ENCODE peak calls at places on chromosomes 2 and 18, in five cellular contexts. K, M, E, J and P are unnamed samples.
A peak's percentile ranks its signal among the peaks of the same experiment; 100 is the strongest.

GRCh38 chr2:26606847-26607190 is 34.3 kb downstream of the CIB4 start:
- DNase-seq in K (no peak), M (no peak), E (no peak), J (no peak), P (no peak)

GRCh38 chr18:59873616-59874015 is 26.2 kb upstream of the PMAIP1 start:
- DNase-seq in K (no peak), M (no peak), E (no peak), J (no peak), P (no peak)

GRCh38 chr2:223549215-223549614 is 52.9 kb downstream of the SCG2 start:
- DNase-seq in K (no peak), M (no peak), E (no peak), J (no peak), P (no peak)

GRCh38 chr2:2825062-2825461 is 494.0 kb upstream of the MYT1L start:
- DNase-seq in K (no peak), M (no peak), E (no peak), J (no peak), P (no peak)

GRCh38 chr2:62112192-62112591 is 83.7 kb upstream of the B3GNT2 start:
- DNase-seq in K (no peak), M (no peak), E (no peak), J (no peak), P (no peak)

GRCh38 chr18:47931707-47932103 is 1.2 kb upstream of the SMAD2 start:
- DNase-seq in K (no peak), M (no peak), E (peak; percentile 19), J (peak; percentile 12), P (peak; percentile 31)

GRCh38 chr18:70491734-70492348 is 203.0 kb downstream of the SOCS6 start:
- DNase-seq in K (no peak), M (peak; percentile 14), E (peak; percentile 71), J (peak; percentile 9), P (peak; percentile 61)

GRCh38 chr18:60978338-60978737 is 354.9 kb upstream of the CDH20 start:
- DNase-seq in K (peak; percentile 89), M (no peak), E (no peak), J (no peak), P (no peak)

GRCh38 chr18:68797901-68798300 is at the start of gene CCDC102B:
- DNase-seq in K (no peak), M (no peak), E (no peak), J (no peak), P (no peak)

GRCh38 chr2:771538-771937 is 94.3 kb upstream of the TMEM18 start:
- DNase-seq in K (no peak), M (no peak), E (no peak), J (no peak), P (no peak)

GRCh38 chr2:188293601-188294482 is 2.2 kb downstream of the GULP1 start:
- DNase-seq in K (peak; percentile 85), M (no peak), E (no peak), J (no peak), P (peak; percentile 87)

GRCh38 chr2:3475771-3476170 is 43.6 kb downstream of the ADI1 start:
- DNase-seq in K (no peak), M (no peak), E (no peak), J (no peak), P (no peak)

GRCh38 chr2:172953970-172954852 is 121.4 kb upstream of the MAP3K20 start:
- DNase-seq in K (peak; percentile 9), M (no peak), E (no peak), J (no peak), P (no peak)

GRCh38 chr2:127599211-127599610 is 46.7 kb upstream of the GPR17 start:
- DNase-seq in K (no peak), M (no peak), E (no peak), J (no peak), P (no peak)

GRCh38 chr2:6644261-6644660 is 221.4 kb downstream of the CMPK2 start:
- DNase-seq in K (no peak), M (no peak), E (no peak), J (no peak), P (no peak)

GRCh38 chr2:121771976-121772742 is 16.7 kb downstream of the TSN start:
- DNase-seq in K (no peak), M (no peak), E (no peak), J (no peak), P (no peak)

GRCh38 chr2:36389081-36389480 is 33.5 kb downstream of the CRIM1 start:
- DNase-seq in K (peak; percentile 86), M (no peak), E (no peak), J (no peak), P (no peak)